ENCODE peak calls at places on chromosomes 16 and 17, in four cellular contexts. S is GM12878, Z is H1, C is K562. W is an unnamed sample.

GRCh38 chr16:84700518-84701277 is 898 bp downstream of the USP10 start:
- DNase-seq in S (no peak), C (peak), Z (no peak), W (no peak)

GRCh38 chr16:80039777-80040176 is 439.2 kb upstream of the MAF start:
- DNase-seq in C (no peak), Z (no peak), S (no peak), W (no peak)

GRCh38 chr16:2339521-2340484 is 725 bp downstream of the ABCA3 start:
- DNase-seq in C (peak), S (no peak), Z (peak), W (no peak)

GRCh38 chr16:48481772-48482171 is 96.6 kb upstream of the SIAH1 start:
- DNase-seq in Z (no peak), S (no peak), C (no peak), W (no peak)

GRCh38 chr16:89484923-89485679 is 5.3 kb downstream of the ANKRD11 start:
- DNase-seq in S (peak), Z (no peak), C (no peak), W (no peak)

GRCh38 chr16:88347656-88348376 is 34.9 kb upstream of the ZNF469 start:
- DNase-seq in Z (no peak), C (no peak), S (no peak), W (no peak)

GRCh38 chr17:951388-952132 is 28.0 kb downstream of the NXN start:
- DNase-seq in C (no peak), Z (peak), S (no peak), W (no peak)

GRCh38 chr17:27975146-27976011 is 67.1 kb upstream of the NLK start:
- DNase-seq in S (no peak), Z (no peak), C (peak), W (no peak)

GRCh38 chr17:7560172-7561027 is 1.3 kb upstream of the SENP3 start:
- DNase-seq in Z (peak), S (no peak), C (peak), W (no peak)

GRCh38 chr17:56171186-56171959 is 18.1 kb downstream of the ANKFN1 start:
- DNase-seq in C (no peak), Z (no peak), S (no peak), W (no peak)

GRCh38 chr17:82330322-82331239 is 3.0 kb downstream of the SECTM1 start:
- DNase-seq in S (no peak), Z (no peak), C (no peak), W (no peak)

GRCh38 chr17:58840820-58841612 is 85.4 kb downstream of the PPM1E start:
- DNase-seq in S (no peak), Z (no peak), C (no peak), W (no peak)

GRCh38 chr16:77402118-77402517 is 32.7 kb downstream of the ADAMTS18 start:
- DNase-seq in Z (no peak), C (no peak), S (no peak), W (no peak)

GRCh38 chr17:47663997-47664941 is 14.6 kb downstream of the KPNB1 start:
- DNase-seq in S (peak), C (peak), Z (peak), W (peak)

GRCh38 chr17:10130263-10130662 is 68.1 kb downstream of the GAS7 start:
- DNase-seq in Z (no peak), S (no peak), C (no peak), W (no peak)

GRCh38 chr17:69179227-69179952 is 37.7 kb upstream of the ABCA6 start:
- DNase-seq in C (no peak), Z (no peak), S (no peak), W (no peak)

GRCh38 chr17:4604111-4604644 is 19.8 kb downstream of the SMTNL2 start:
- DNase-seq in S (no peak), C (peak), Z (no peak), W (no peak)

GRCh38 chr17:20938244-20938643 is 104.6 kb downstream of the USP22 start:
- DNase-seq in Z (no peak), C (no peak), S (no peak), W (no peak)

GRCh38 chr17:29216856-29217255 is 29.8 kb upstream of the CRYBA1 start:
- DNase-seq in Z (no peak), S (no peak), C (no peak), W (no peak)

GRCh38 chr16:79492036-79492435 is 108.5 kb downstream of the MAF start:
- DNase-seq in Z (no peak), C (no peak), S (no peak), W (no peak)

GRCh38 chr17:51997723-51998122 is 160.8 kb downstream of the CA10 start:
- DNase-seq in C (no peak), S (no peak), Z (no peak), W (no peak)

GRCh38 chr17:10135539-10136257 is 62.7 kb downstream of the GAS7 start:
- DNase-seq in Z (no peak), C (no peak), S (no peak), W (no peak)

GRCh38 chr16:85649411-85649977 is 36.4 kb downstream of the GSE1 start:
- DNase-seq in S (no peak), C (no peak), Z (no peak), W (no peak)

GRCh38 chr17:81254955-81255717 is 16.0 kb downstream of the NDUFAF8 start:
- DNase-seq in S (no peak), C (peak), Z (peak), W (no peak)

GRCh38 chr16:27085182-27085581 is 18.5 kb downstream of the C16orf82 start:
- DNase-seq in Z (no peak), S (no peak), C (no peak), W (no peak)

GRCh38 chr16:84144859-84145639 is at the start of the genes DNAAF1 and HSDL1:
- DNase-seq in Z (peak), C (peak), S (peak), W (peak)

GRCh38 chr17:39928868-39929651 is 1.5 kb downstream of the LRRC3C start:
- DNase-seq in S (no peak), Z (no peak), C (peak), W (peak)

DNA sequence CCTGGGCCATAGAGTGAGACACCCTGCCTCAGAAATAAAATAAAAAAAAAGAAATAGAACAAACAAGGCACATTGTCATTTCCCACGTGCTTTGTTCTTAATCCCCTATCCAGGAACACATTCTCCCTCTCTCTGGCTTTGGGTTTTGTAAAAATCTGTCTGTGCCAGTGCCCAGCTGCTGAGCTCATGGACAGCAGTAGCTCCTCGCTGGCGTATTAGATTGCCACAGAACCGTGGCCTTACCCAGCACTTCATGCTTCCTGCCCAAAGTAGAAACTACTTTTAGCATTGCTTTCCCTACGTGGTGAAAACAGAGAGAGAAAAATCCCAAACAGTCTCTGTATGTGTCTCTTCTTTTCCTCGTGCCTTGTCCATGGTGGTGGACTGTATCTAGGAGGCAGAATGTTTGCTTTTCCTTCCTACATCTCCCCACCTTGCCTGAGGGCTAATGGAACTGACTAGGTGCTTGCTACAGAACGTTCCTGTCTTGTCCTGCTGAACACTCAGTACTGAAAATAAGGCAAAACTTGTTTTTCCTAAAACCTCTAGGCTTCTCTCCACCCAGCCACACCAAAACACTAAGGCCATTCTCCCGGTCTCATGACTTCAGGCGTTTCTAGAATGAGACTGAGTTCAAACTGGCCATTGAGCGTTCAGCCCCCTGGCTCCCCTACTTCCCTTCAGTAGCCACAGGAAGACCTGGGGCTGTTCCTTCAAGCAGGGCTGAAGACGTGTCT is 26.1 kb downstream of the MNT start:
- DNase-seq in S (no peak), Z (no peak), C (no peak), W (no peak)
- TF ChIP-seq EGR1 in S (no peak), Z (no peak), C (no peak), W (no peak)

GRCh38 chr17:73855933-73856332 is 211.7 kb upstream of the SDK2 start:
- DNase-seq in Z (no peak), S (no peak), C (no peak), W (no peak)
- TF ChIP-seq SRF in Z (no peak), S (no peak), C (no peak), W (no peak)

DNA sequence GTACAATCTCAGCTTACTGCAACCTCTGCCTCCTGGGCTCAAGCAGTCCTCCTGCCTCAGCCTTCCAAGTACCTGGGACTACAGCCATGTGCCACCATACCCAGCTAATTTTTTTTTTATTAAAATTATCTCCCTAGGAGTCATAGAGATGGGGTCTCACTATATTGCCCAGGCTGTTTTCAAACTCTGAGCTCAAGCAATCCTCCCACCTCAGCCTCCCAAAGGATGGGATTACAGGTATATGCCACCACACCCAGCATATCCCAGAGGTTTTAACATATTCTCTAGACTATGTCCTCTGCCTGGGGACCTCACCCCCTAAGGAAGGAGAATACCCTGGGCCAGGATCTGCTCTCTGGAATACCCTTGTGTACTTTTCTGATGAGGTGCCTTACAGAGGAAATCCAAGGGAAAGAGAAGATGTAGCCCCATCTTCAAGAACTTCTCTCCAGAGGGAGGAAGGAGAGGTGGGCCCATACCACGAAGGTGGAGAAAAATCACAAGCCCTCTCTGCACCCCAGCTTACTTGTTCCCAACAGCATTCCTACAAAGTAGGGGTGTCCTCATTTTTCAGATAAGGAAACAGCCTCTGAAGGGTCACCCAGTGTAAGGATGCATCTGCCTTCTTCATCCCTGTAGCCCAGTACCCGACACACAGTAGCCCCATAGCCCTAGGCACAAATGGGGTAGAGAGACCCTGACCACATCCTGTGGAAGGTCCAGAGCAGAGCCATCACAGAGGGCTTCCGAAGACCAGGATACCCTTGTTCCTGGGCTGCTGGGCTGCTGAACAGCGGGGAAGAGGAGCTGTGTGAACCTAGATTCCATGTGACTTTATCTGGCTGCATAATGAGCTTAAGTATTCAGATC is 151.6 kb downstream of the SOCS1 start:
- DNase-seq in C (no peak), Z (no peak), S (no peak), W (no peak)
- TF ChIP-seq CTCF in C (no peak), Z (no peak), S (no peak), W (no peak)

DNA sequence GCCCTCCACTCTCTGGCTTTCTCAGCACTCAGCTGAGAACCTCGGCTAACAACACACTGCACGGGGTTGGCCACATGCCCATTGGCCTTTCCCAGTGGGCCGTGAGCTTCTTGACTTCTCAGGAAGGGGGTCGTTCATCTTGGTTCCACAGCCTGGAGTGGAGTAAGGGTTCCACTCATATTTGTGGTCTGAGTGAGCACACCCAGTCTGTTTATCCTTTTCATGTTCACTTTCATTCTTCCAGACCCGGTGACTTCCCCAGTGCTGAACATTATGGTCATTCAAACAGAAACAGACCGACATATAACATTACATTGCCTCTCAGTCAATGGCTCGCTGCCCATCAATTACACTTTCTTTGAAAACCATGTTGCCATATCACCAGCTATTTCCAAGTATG is 8.2 kb downstream of the MILR1 start:
- DNase-seq in S (no peak), C (no peak), Z (no peak), W (no peak)
- TF ChIP-seq EGR1 in S (no peak), C (no peak), Z (no peak), W (no peak)

GRCh38 chr17:35514561-35514960 is 22.9 kb downstream of the SLFN12L start:
- DNase-seq in C (no peak), Z (no peak), S (no peak), W (no peak)

GRCh38 chr17:35515027-35515426 is 22.5 kb downstream of the SLFN12L start:
- DNase-seq in S (no peak), C (no peak), Z (no peak), W (no peak)

GRCh38 chr17:35510031-35510430 is 27.4 kb downstream of the SLFN12L start:
- DNase-seq in Z (no peak), S (no peak), C (no peak), W (no peak)
- TF ChIP-seq SRF in Z (no peak), S (no peak), C (no peak), W (no peak)

DNA sequence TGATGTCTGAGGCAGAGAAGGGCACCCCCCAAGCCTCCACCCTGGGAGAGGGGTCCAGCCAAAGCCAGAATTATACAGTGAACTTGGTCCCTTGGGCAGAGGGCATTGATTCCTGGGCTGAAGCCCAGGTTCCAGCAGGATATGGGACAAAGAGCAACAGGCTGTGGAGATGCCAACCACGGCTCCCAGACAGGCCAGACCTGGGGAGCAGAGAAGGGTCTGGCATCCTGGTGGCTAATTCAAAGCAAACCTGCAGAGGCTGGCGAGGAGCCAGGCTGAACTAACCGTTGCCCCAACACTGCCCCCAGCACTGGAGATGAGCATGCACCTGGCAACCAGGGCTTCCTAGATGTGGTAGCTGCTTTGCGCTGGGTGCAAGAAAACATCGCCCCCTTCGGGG is 3.0 kb downstream of the CES3 start:
- DNase-seq in C (no peak), S (no peak), Z (no peak), W (no peak)
- TF ChIP-seq CTCF in C (no peak), S (no peak), Z (peak), W (no peak)

DNA sequence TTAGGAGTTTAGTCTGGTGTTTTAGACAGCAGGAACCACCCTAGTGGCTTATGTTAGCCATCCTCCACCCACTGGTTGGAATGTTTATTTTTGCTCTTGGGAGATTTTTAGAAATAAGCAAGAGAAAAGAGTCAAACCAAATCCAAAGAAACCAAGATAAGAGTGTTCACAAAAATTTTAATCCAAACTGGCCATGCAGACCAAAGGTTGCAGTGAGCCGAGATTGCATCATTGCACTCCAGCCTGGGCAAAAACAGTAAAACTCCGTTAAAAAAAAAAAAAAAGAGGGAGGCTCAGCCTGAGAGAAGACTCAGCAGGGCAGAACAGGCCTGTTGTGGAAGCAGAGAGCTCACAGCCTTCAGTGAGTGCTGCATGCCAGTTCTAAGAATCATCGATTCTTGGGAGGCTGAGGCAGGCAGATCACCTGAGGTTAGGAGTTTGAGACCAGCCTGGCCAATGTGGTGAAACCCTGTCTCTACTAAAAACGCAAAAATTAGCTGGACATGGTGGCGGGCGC is 12.2 kb upstream of the C16orf54 start:
- DNase-seq in S (no peak), Z (no peak), C (no peak), W (no peak)
- TF ChIP-seq EGR1 in S (no peak), Z (no peak), C (no peak), W (no peak)

GRCh38 chr16:14523632-14524031 is 106.4 kb downstream of the PARN start:
- DNase-seq in C (no peak), S (no peak), Z (no peak), W (no peak)
- TF ChIP-seq SRF in C (no peak), S (no peak), Z (no peak), W (no peak)

DNA sequence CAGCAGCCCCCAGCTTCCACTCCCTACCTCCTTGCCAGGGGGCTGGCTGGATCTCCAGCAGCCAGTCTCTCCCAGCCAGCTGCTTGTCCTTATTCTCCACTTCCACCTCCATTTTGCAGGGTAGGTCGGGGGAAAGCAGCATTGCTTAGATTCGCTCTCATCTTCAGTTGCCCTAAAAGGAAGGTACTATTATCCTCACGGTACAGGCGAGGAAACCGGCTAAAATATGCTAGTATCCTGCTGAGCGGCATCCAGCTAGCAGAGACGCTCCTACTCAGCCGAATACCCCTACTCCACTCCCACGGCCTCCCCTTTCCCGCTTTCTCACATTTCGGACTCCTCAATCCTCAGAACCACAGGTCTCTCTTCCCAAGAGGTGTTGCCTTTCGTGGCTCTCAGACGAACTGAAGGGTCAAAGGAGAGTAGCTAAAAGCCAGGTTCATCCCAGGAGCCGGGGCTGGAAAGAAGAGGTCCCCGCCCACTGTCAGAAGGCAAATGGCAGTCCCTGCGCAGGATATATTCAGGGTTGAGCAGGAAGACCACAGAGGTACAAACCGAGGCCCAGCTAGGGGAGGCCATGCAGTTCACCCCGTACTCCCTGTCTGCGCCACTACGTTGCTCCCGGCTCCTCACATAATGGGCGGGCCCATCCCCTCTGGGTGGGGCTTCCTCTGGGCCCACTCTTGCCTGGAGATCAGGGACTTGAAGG is 1.6 kb upstream of the RAB11FIP4 start:
- DNase-seq in S (no peak), Z (peak), C (no peak), W (no peak)
- TF ChIP-seq CTCF in S (no peak), Z (no peak), C (no peak), W (no peak)

W was measured in HCT116.